ENCODE peak calls at places on chromosomes 7 and 10, in nine cellular contexts. G, N, X, J, S, Q, T, V and E are unnamed samples.

GRCh38 chr10:133019651-133020050 is 68.1 kb upstream of the ADGRA1 start:
- DNase-seq in G (no peak), N (no peak), X (no peak), J (no peak), S (no peak), Q (no peak), T (no peak), V (no peak), E (no peak)

GRCh38 chr10:7260912-7261700 is 149.7 kb downstream of the SFMBT2 start:
- DNase-seq in G (no peak), N (no peak), X (no peak), J (no peak), S (peak), Q (no peak), T (peak), V (peak), E (no peak)

GRCh38 chr10:69959911-69960310 is 92.7 kb upstream of the MACROH2A2 start:
- DNase-seq in G (no peak), N (no peak), X (no peak), J (no peak), S (no peak), Q (no peak), T (no peak), V (no peak), E (peak)

GRCh38 chr7:51290702-51291290 is 25.8 kb downstream of the COBL start:
- DNase-seq in G (no peak), N (no peak), X (no peak), J (no peak), S (no peak), Q (no peak), T (no peak), V (no peak), E (no peak)

GRCh38 chr7:27677912-27678612 is 15.4 kb upstream of the HIBADH start:
- DNase-seq in G (peak), N (no peak), X (no peak), J (no peak), S (peak), Q (no peak), T (peak), V (peak), E (no peak)

GRCh38 chr10:122269097-122269687 is 1.9 kb upstream of the BTBD16 start:
- DNase-seq in G (no peak), N (no peak), X (no peak), J (no peak), S (no peak), Q (no peak), T (no peak), V (no peak), E (no peak)

GRCh38 chr10:6542999-6543430 is 37.1 kb downstream of the PRKCQ start:
- DNase-seq in G (no peak), N (no peak), X (no peak), J (no peak), S (no peak), Q (no peak), T (no peak), V (no peak), E (no peak)

GRCh38 chr10:17238445-17239275 is 10.6 kb downstream of the VIM start:
- DNase-seq in G (peak), N (no peak), X (no peak), J (no peak), S (peak), Q (no peak), T (peak), V (no peak), E (no peak)

GRCh38 chr10:28906011-28906411 is 228.7 kb downstream of the BAMBI start:
- DNase-seq in G (no peak), N (no peak), X (no peak), J (no peak), S (no peak), Q (peak), T (no peak), V (no peak), E (no peak)

GRCh38 chr7:135177021-135177696 is 6.7 kb upstream of the CYREN start:
- DNase-seq in G (no peak), N (no peak), X (no peak), J (no peak), S (no peak), Q (no peak), T (no peak), V (peak), E (no peak)

GRCh38 chr7:51817694-51818093 is 501.1 kb upstream of the COBL start:
- DNase-seq in G (no peak), N (no peak), X (no peak), J (no peak), S (no peak), Q (no peak), T (no peak), V (no peak), E (no peak)

GRCh38 chr7:81925530-81925929 is 155.7 kb upstream of the HGF start:
- DNase-seq in G (no peak), N (no peak), X (no peak), J (no peak), S (no peak), Q (no peak), T (no peak), V (no peak), E (no peak)

GRCh38 chr10:55062349-55062748 is 261.3 kb upstream of the PCDH15 start:
- DNase-seq in G (no peak), N (no peak), X (no peak), J (no peak), S (no peak), Q (no peak), T (no peak), V (no peak), E (no peak)

GRCh38 chr10:71531485-71532446 is 135.0 kb downstream of the CDH23 start:
- DNase-seq in G (no peak), N (no peak), X (no peak), J (no peak), S (no peak), Q (no peak), T (no peak), V (peak), E (no peak)

GRCh38 chr7:32586291-32587221 is 91.3 kb downstream of the AVL9 start:
- DNase-seq in G (peak), N (peak), X (peak), J (peak), S (peak), Q (no peak), T (peak), V (peak), E (no peak)

GRCh38 chr7:79425665-79426064 is 27.8 kb downstream of the MAGI2 start:
- DNase-seq in G (no peak), N (no peak), X (no peak), J (no peak), S (no peak), Q (no peak), T (no peak), V (no peak), E (no peak)

GRCh38 chr7:1706721-1707613 is 36.9 kb downstream of the ELFN1 start:
- DNase-seq in G (no peak), N (no peak), X (peak), J (no peak), S (no peak), Q (peak), T (no peak), V (no peak), E (no peak)

GRCh38 chr7:51455948-51456347 is 139.3 kb upstream of the COBL start:
- DNase-seq in G (no peak), N (no peak), X (no peak), J (no peak), S (no peak), Q (peak), T (no peak), V (no peak), E (no peak)

GRCh38 chr7:105268511-105269392 is 120.0 kb downstream of the SRPK2 start:
- DNase-seq in G (peak), N (peak), X (no peak), J (no peak), S (peak), Q (peak), T (peak), V (peak), E (no peak)

GRCh38 chr10:50508315-50509051 is 115.3 kb downstream of the SGMS1 start:
- DNase-seq in G (no peak), N (no peak), X (no peak), J (no peak), S (no peak), Q (no peak), T (no peak), V (no peak), E (peak)

GRCh38 chr10:103141950-103142349 is 51.1 kb downstream of the NT5C2 start:
- DNase-seq in G (no peak), N (no peak), X (no peak), J (no peak), S (no peak), Q (no peak), T (no peak), V (no peak), E (no peak)

GRCh38 chr7:108246227-108246837 is 116.2 kb upstream of the LAMB4 start:
- DNase-seq in G (peak), N (no peak), X (no peak), J (no peak), S (peak), Q (no peak), T (peak), V (peak), E (peak)

GRCh38 chr7:50502001-50502684 is 52.0 kb upstream of the FIGNL1 start:
- DNase-seq in G (peak), N (peak), X (peak), J (peak), S (peak), Q (peak), T (peak), V (peak), E (peak)

GRCh38 chr10:91163709-91164474 is 56.6 kb upstream of the PCGF5 start:
- DNase-seq in G (peak), N (peak), X (peak), J (peak), S (peak), Q (peak), T (peak), V (peak), E (peak)

GRCh38 chr10:74011762-74012161 is 13.8 kb downstream of the VCL start:
- DNase-seq in G (peak), N (peak), X (no peak), J (no peak), S (peak), Q (no peak), T (peak), V (peak), E (no peak)

GRCh38 chr10:7192831-7193348 is 217.9 kb downstream of the SFMBT2 start:
- DNase-seq in G (no peak), N (no peak), X (no peak), J (no peak), S (no peak), Q (no peak), T (no peak), V (no peak), E (no peak)

GRCh38 chr7:2314209-2314955 is at the start of gene SNX8:
- DNase-seq in G (peak), N (peak), X (peak), J (peak), S (peak), Q (peak), T (peak), V (peak), E (peak)

DNA sequence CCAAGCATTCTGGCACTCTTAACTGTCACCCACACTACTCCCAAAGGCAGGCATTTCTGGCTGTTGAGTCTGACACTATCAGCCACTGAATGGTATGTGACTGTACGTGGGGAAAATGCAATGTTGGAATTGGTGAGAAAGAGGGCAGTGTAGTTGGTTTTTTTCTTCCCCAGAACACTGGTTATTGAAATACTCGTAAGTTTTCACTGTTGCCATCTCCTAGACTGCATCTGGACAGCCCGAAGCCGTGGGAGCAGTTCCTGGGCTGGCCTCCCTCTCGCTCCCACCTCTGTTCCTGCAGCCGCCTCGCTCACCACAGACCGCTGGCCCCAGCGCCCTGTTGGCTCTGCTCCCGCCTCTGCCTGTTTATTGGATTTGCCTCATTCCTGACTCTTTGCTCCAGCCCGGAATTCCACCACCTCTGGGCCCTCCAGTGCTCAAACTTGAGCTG is 5.7 kb downstream of the PLCE1 start:
- DNase-seq in G (peak), N (peak), X (peak), J (peak), S (peak), Q (peak), T (peak), V (no peak), E (peak)
- TF ChIP-seq CTCF in G (no peak), N (no peak), X (no peak), J (no peak), S (no peak), Q (no peak), T (peak), V (no peak), E (no peak)

GRCh38 chr10:113960617-113961260 is 82.9 kb upstream of the ADRB1 start:
- DNase-seq in G (no peak), N (no peak), X (no peak), J (no peak), S (no peak), Q (no peak), T (no peak), V (peak), E (no peak)

GRCh38 chr10:113959383-113959760 is 84.3 kb upstream of the ADRB1 start:
- DNase-seq in G (peak), N (no peak), X (no peak), J (no peak), S (no peak), Q (no peak), T (no peak), V (peak), E (no peak)

GRCh38 chr10:113958631-113959382 is 84.9 kb upstream of the ADRB1 start:
- DNase-seq in G (peak), N (peak), X (peak), J (no peak), S (peak), Q (no peak), T (peak), V (peak), E (no peak)

GRCh38 chr10:113965077-113965476 is 78.6 kb upstream of the ADRB1 start:
- DNase-seq in G (no peak), N (no peak), X (no peak), J (no peak), S (no peak), Q (no peak), T (no peak), V (no peak), E (no peak)

GRCh38 chr10:113961261-113961938 is 82.3 kb upstream of the ADRB1 start:
- DNase-seq in G (no peak), N (no peak), X (no peak), J (no peak), S (no peak), Q (no peak), T (no peak), V (no peak), E (no peak)
- H3K4me3 ChIP-seq in G (no peak), N (no peak), X (no peak), J (no peak), S (no peak), Q (no peak), T (no peak), V (no peak), E (no peak)

GRCh38 chr10:1655367-1655766 is 82.0 kb downstream of the ADARB2 start:
- DNase-seq in G (no peak), N (no peak), X (no peak), J (no peak), S (no peak), Q (no peak), T (no peak), V (no peak), E (no peak)
- TF ChIP-seq CTCF in G (no peak), N (no peak), X (no peak), J (no peak), S (no peak), Q (no peak), T (no peak), V (no peak), E (no peak)

GRCh38 chr10:42871823-42872222 is 89.2 kb downstream of the BMS1 start:
- DNase-seq in G (no peak), N (no peak), X (no peak), J (no peak), S (no peak), Q (peak), T (no peak), V (no peak), E (no peak)

GRCh38 chr10:42875792-42876191 is 93.2 kb downstream of the BMS1 start:
- DNase-seq in G (peak), N (no peak), X (no peak), J (no peak), S (peak), Q (peak), T (peak), V (no peak), E (no peak)

GRCh38 chr10:42874713-42875387 is 92.3 kb downstream of the BMS1 start:
- DNase-seq in G (no peak), N (no peak), X (no peak), J (no peak), S (no peak), Q (no peak), T (no peak), V (no peak), E (no peak)

GRCh38 chr10:42875388-42875755 is 92.8 kb downstream of the BMS1 start:
- DNase-seq in G (no peak), N (no peak), X (no peak), J (no peak), S (no peak), Q (no peak), T (no peak), V (no peak), E (no peak)

GRCh38 chr10:42872865-42873435 is 90.4 kb downstream of the BMS1 start:
- DNase-seq in G (no peak), N (no peak), X (no peak), J (no peak), S (no peak), Q (no peak), T (no peak), V (no peak), E (no peak)
- H3K4me3 ChIP-seq in G (no peak), N (no peak), X (no peak), J (no peak), S (no peak), Q (no peak), T (no peak), V (no peak), E (no peak)

DNA sequence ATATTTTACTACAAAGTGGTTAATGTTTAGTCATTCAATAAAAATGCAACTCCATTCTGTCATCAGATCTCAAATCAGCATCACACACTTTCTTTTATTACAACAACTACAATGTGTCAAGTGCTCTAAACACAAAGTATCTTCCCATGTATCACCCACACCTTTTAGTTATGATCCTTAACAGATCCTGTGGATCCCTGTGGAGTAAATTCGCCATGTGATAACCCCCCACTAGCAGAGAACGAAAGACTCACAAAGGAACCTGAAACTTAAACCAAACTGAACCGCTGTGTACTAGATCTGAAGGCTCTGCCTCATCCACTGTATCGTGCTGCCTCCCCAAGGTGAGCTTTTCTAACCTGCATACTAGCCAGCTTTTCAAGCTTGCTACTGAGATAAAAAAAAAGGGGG is 1.8 kb downstream of the DPY19L1 start:
- DNase-seq in G (peak), N (no peak), X (no peak), J (no peak), S (peak), Q (no peak), T (peak), V (peak), E (no peak)
- TF ChIP-seq CTCF in G (peak), N (no peak), X (no peak), J (no peak), S (no peak), Q (no peak), T (no peak), V (peak), E (no peak)

GRCh38 chr10:484925-485661 is 204.4 kb downstream of the DIP2C start:
- DNase-seq in G (peak), N (no peak), X (no peak), J (no peak), S (no peak), Q (no peak), T (no peak), V (peak), E (no peak)
- H3K4me3 ChIP-seq in G (peak), N (no peak), X (peak), J (peak), S (peak), Q (no peak), T (no peak), V (peak), E (peak)

DNA sequence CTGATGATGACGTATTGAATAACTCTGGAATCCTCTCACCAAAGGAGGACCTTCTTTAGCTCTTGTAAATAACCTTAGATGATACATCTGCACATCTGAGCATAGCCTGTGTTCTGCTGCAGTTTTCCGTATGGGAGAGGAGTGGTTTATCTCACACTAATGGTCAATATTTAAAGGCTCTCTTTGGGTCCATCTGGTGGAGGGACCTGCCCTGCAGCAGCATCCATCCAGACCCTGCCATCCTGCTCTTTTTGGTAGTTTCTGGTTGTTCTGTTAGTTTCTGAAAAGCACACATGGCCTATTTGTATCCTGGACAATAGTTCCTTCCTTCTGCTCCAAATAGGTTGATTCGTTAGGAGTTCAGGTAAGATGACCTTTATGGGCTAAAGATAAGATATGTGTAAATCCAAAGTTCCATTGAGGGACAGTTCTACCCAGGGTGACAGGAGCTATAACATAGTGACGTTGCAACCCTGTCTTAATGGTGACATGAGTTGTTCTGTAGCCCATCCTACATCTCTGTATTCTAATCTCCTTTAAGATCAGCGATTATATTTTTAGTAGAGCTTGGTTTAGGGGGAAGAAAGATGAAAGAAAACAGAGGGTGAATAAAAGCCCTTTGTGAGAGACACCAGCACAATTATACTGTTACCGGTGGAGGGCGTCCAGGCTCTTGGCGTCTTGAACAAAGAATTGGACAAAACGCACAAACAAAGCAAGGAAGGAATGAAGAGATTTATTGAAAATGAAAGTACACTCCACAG is 60.0 kb upstream of the KLF14 start:
- DNase-seq in G (peak), N (no peak), X (no peak), J (no peak), S (peak), Q (no peak), T (peak), V (peak), E (no peak)
- TF ChIP-seq CTCF in G (peak), N (no peak), X (no peak), J (no peak), S (peak), Q (peak), T (peak), V (peak), E (no peak)